ENCODE peak calls at places on chromosomes 3 and 15, in four cellular contexts. S is neural progenitor cell, F is HCT116, Z is PC-3. O is an unnamed sample.

GRCh38 chr3:54792584-54792983 is 135.3 kb downstream of the LRTM1 start:
- DNase-seq in S (no peak), F (no peak), Z (no peak), O (no peak)

GRCh38 chr3:44926921-44927320 is 49.1 kb downstream of the ZDHHC3 start:
- DNase-seq in S (no peak), F (no peak), Z (no peak), O (no peak)

GRCh38 chr3:184524981-184525336 is 36.6 kb upstream of the EPHB3 start:
- DNase-seq in S (no peak), F (no peak), Z (no peak), O (peak; percentile 39)

GRCh38 chr15:91255788-91256187 is 155.7 kb downstream of the SV2B start:
- DNase-seq in S (no peak), F (no peak), Z (no peak), O (no peak)

GRCh38 chr3:188575501-188575900 is 421.5 kb downstream of the LPP start:
- DNase-seq in S (no peak), F (no peak), Z (no peak), O (no peak)

GRCh38 chr3:123440181-123440580 is 8.7 kb downstream of the ADCY5 start:
- DNase-seq in S (no peak), F (no peak), Z (no peak), O (no peak)

GRCh38 chr3:63370094-63370493 is 92.0 kb downstream of the SYNPR start:
- DNase-seq in S (no peak), F (no peak), Z (no peak), O (no peak)

GRCh38 chr15:69861331-69862171 is 236.2 kb downstream of the TLE3 start:
- DNase-seq in S (peak; percentile 36), F (no peak), Z (no peak), O (no peak)

GRCh38 chr3:38039899-38040261 is 872 bp downstream of the DLEC1 start:
- DNase-seq in S (peak; percentile 41), F (no peak), Z (no peak), O (peak; percentile 33)

GRCh38 chr3:38036906-38037305 is 2.1 kb upstream of the DLEC1 start:
- DNase-seq in S (no peak), F (no peak), Z (no peak), O (no peak)

GRCh38 chr3:38040400-38040799 is 1.4 kb downstream of the DLEC1 start:
- DNase-seq in S (no peak), F (no peak), Z (no peak), O (no peak)

GRCh38 chr3:38038447-38038911 is 529 bp upstream of the DLEC1 start:
- DNase-seq in S (no peak), F (no peak), Z (no peak), O (no peak)

GRCh38 chr3:38039101-38039898 is at the start of gene DLEC1:
- DNase-seq in S (peak; percentile 92), F (no peak), Z (no peak), O (no peak)
- TF ChIP-seq EZH2phosphoT487 in S (peak; percentile 59), F (no peak), Z (no peak), O (no peak)

GRCh38 chr15:46917853-46918252 is 799.5 kb upstream of the SEMA6D start:
- DNase-seq in S (no peak), F (no peak), Z (no peak), O (no peak)

GRCh38 chr15:46918462-46919125 is 798.7 kb upstream of the SEMA6D start:
- DNase-seq in S (no peak), F (no peak), Z (no peak), O (no peak)

GRCh38 chr15:46921906-46922305 is 795.4 kb upstream of the SEMA6D start:
- DNase-seq in S (no peak), F (no peak), Z (no peak), O (no peak)
- H3K4me3 ChIP-seq in S (no peak overlapping the region), F (no peak overlapping the region), Z (no peak overlapping the region), O (no peak overlapping the region)

GRCh38 chr3:104168386-104168785 is 1198.3 kb upstream of the ALCAM start:
- DNase-seq in S (no peak), F (no peak), Z (no peak), O (no peak)
- TF ChIP-seq EZH2phosphoT487 in S (no peak), F (no peak), Z (no peak), O (no peak)

GRCh38 chr15:98422086-98422478 is 226.3 kb upstream of the IGF1R start:
- DNase-seq in S (no peak), F (no peak), Z (no peak), O (no peak)

GRCh38 chr15:98419173-98419814 is 229.0 kb upstream of the IGF1R start:
- DNase-seq in S (no peak), F (no peak), Z (no peak), O (no peak)

GRCh38 chr15:98425173-98425572 is 223.2 kb upstream of the IGF1R start:
- DNase-seq in S (no peak), F (no peak), Z (no peak), O (no peak)

GRCh38 chr15:98420837-98421236 is 227.5 kb upstream of the IGF1R start:
- DNase-seq in S (no peak), F (no peak), Z (no peak), O (peak; percentile 4)

GRCh38 chr15:98421419-98422085 is 226.8 kb upstream of the IGF1R start:
- DNase-seq in S (peak; percentile 90), F (peak; percentile 10), Z (peak; percentile 53), O (peak; percentile 75)
- H3K4me3 ChIP-seq in S (peak overlapping the region; percentile 41), F (no peak overlapping the region), Z (peak overlapping the region; percentile 31), O (peak overlapping the region; percentile 15)

O was measured in GM23248.